ENCODE peak calls at places on chromosomes 2 and 18, in six cellular contexts. F, W, A, I, R and U are unnamed samples.

GRCh38 chr2:149561309-149561926 is 26.2 kb downstream of the MMADHC start:
- DNase-seq in R (peak; percentile 30), I (peak; percentile 37), F (no peak), W (no peak), A (peak; percentile 47), U (no peak)

GRCh38 chr18:5142131-5142530 is 54.9 kb downstream of the AKAIN1 start:
- DNase-seq in R (no peak), I (no peak), W (no peak), A (no peak), F (no peak), U (no peak)

GRCh38 chr2:217366246-217366645 is 506.4 kb upstream of the TNP1 start:
- DNase-seq in R (no peak), F (no peak), I (no peak), W (no peak), A (no peak), U (no peak)

GRCh38 chr2:148674063-148675020 is 29.8 kb downstream of the EPC2 start:
- DNase-seq in A (peak; percentile 73), I (peak; percentile 15), W (peak; percentile 67), F (peak; percentile 54), R (peak; percentile 77), U (peak; percentile 19)

GRCh38 chr18:8003878-8004675 is 437.0 kb downstream of the PTPRM start:
- DNase-seq in A (peak; percentile 66), W (no peak), F (no peak), I (no peak), R (peak; percentile 77), U (no peak)

GRCh38 chr2:17830053-17831034 is 14.1 kb downstream of the MSGN1 start:
- DNase-seq in A (peak; percentile 85), I (peak; percentile 84), R (peak; percentile 65), F (peak; percentile 95), W (peak; percentile 99), U (peak; percentile 52)

GRCh38 chr2:217980036-217980435 is 22.8 kb downstream of the TNS1 start:
- DNase-seq in F (no peak), R (no peak), I (no peak), A (no peak), W (no peak), U (no peak)

GRCh38 chr2:191835539-191836350 is 11.1 kb downstream of the CAVIN2 start:
- DNase-seq in A (peak; percentile 11), W (peak; percentile 69), F (peak; percentile 88), R (peak; percentile 61), I (no peak), U (peak; percentile 40)

GRCh38 chr2:96374211-96374951 is 38.8 kb downstream of the NCAPH start:
- DNase-seq in F (no peak), W (no peak), A (no peak), I (no peak), R (peak; percentile 39), U (no peak)

GRCh38 chr2:209422191-209422754 is 1.6 kb upstream of the MAP2 start:
- DNase-seq in I (no peak), R (no peak), A (no peak), F (no peak), W (no peak), U (no peak)

GRCh38 chr2:199581935-199582336 is 124.2 kb upstream of the SATB2 start:
- DNase-seq in A (peak; percentile 49), I (no peak), W (no peak), F (no peak), R (peak; percentile 11), U (no peak)

GRCh38 chr2:28683100-28683706 is 68.4 kb upstream of the PPP1CB start:
- DNase-seq in I (no peak), A (peak; percentile 93), R (peak; percentile 86), W (peak; percentile 48), F (peak; percentile 40), U (peak; percentile 94)

GRCh38 chr2:108625186-108625827 is 91.0 kb downstream of the LIMS1 start:
- DNase-seq in R (no peak), I (no peak), F (no peak), A (no peak), W (no peak), U (peak; percentile 75)

GRCh38 chr2:67650292-67651133 is 253.4 kb downstream of the ETAA1 start:
- DNase-seq in F (peak; percentile 73), A (peak; percentile 91), I (peak; percentile 58), R (peak; percentile 96), W (peak; percentile 76), U (peak; percentile 13)

GRCh38 chr2:626491-627339 is 50.5 kb downstream of the TMEM18 start:
- DNase-seq in F (no peak), I (no peak), R (no peak), W (peak; percentile 34), A (no peak), U (no peak)

GRCh38 chr2:181552808-181553207 is 95.6 kb downstream of the ITGA4 start:
- DNase-seq in R (no peak), I (no peak), W (no peak), A (no peak), F (no peak), U (peak; percentile 7)

GRCh38 chr2:239910851-239911629 is 114.1 kb downstream of the NDUFA10 start:
- DNase-seq in W (no peak), F (peak; percentile 10), R (no peak), A (no peak), I (no peak), U (peak; percentile 2)

GRCh38 chr2:177606636-177607035 is 214.1 kb downstream of the AGPS start:
- DNase-seq in I (no peak), W (no peak), F (no peak), A (peak; percentile 25), R (peak; percentile 51), U (no peak)

GRCh38 chr18:9009703-9010488 is 92.6 kb upstream of the NDUFV2 start:
- DNase-seq in I (no peak), W (no peak), R (no peak), F (no peak), A (no peak), U (no peak)

GRCh38 chr18:36634573-36635216 is 194.1 kb downstream of the TPGS2 start:
- DNase-seq in W (no peak), F (no peak), A (peak; percentile 9), I (no peak), R (no peak), U (peak; percentile 89)

DNA sequence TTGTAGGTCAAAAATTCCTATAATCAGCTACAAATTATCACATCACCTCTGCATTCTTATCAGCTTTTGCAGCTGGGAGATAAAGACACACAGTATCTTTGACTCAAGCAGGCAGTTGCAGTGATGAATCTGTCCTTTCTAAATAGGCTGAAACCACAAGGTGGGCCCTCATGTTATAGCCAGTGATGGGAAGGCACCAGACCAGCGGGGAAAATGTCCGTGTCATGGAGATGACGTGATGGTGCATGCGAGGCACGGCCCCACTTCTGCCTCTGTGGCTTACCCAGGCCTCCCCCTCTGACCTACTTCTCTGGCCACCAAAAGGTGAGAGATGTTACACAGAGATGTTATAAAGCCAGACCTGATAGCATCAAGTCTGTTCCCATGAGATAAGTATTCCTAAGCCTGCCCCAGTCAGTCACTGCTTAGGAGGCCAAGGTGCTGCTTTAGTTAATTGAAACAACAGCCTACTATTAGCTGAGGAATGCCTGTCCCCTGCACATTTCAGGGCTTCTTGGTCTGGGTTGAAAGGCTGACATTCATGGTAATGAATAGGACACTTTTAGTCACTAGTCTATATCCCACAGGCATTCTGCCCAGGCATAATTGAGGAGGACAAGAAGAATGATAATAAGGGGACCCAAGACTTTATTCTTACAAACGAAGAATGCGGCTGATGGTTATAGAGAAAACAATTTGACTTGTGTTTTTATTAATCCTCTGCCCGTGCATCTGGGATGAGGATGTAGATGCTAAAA is 327.9 kb downstream of the LPIN1 start:
- DNase-seq in W (no peak), F (no peak), R (no peak), A (no peak), I (peak; percentile 15), U (peak; percentile 31)
- H2AFZ ChIP-seq in W (no peak overlapping the region), F (no peak overlapping the region), R (no peak overlapping the region), A (no peak overlapping the region), I (no peak overlapping the region), U (no peak overlapping the region)

DNA sequence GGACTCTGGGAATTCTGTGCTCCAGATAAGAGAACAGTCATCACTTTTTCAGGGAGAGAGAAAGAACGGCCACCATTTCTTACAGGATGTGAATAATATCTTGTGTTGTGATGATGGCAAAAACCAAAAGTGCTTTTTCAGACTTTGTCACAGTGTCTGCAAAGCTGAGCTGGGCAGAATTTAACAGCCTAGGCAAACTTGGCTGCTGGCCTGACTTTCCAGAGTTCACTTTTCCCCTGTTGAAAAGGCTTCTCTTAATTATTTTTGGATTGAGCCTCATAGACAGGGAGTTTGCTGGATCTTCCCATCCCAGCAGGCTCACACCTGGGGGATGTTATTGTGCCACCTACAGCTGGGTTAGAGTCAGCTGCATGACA is 361.5 kb upstream of the ACVR2A start:
- DNase-seq in F (no peak), R (no peak), A (no peak), W (no peak), I (no peak), U (no peak)
- H3K4ac ChIP-seq in F (no peak overlapping the region), R (no peak overlapping the region), A (no peak overlapping the region), W (no peak overlapping the region), I (no peak overlapping the region), U (no peak overlapping the region)

GRCh38 chr18:66724664-66725356 is 120.9 kb upstream of the CDH19 start:
- DNase-seq in I (no peak), A (no peak), R (no peak), W (no peak), F (no peak), U (no peak)
- H2AFZ ChIP-seq in I (no peak overlapping the region), A (no peak overlapping the region), R (no peak overlapping the region), W (no peak overlapping the region), F (no peak overlapping the region), U (no peak overlapping the region)

GRCh38 chr2:128259585-128259984 is 59.1 kb downstream of the HS6ST1 start:
- DNase-seq in R (no peak), W (no peak), I (no peak), F (no peak), A (no peak), U (no peak)

GRCh38 chr2:128263902-128264331 is 54.8 kb downstream of the HS6ST1 start:
- DNase-seq in W (peak; percentile 43), A (no peak), R (no peak), I (no peak), F (no peak), U (peak; percentile 78)

GRCh38 chr2:128260239-128261138 is 58.2 kb downstream of the HS6ST1 start:
- DNase-seq in A (peak; percentile 91), R (peak; percentile 81), W (peak; percentile 81), F (peak; percentile 83), I (peak; percentile 61), U (peak; percentile 78)

GRCh38 chr2:128262315-128263253 is 56.1 kb downstream of the HS6ST1 start:
- DNase-seq in R (no peak), I (no peak), F (no peak), A (no peak), W (no peak), U (no peak)

DNA sequence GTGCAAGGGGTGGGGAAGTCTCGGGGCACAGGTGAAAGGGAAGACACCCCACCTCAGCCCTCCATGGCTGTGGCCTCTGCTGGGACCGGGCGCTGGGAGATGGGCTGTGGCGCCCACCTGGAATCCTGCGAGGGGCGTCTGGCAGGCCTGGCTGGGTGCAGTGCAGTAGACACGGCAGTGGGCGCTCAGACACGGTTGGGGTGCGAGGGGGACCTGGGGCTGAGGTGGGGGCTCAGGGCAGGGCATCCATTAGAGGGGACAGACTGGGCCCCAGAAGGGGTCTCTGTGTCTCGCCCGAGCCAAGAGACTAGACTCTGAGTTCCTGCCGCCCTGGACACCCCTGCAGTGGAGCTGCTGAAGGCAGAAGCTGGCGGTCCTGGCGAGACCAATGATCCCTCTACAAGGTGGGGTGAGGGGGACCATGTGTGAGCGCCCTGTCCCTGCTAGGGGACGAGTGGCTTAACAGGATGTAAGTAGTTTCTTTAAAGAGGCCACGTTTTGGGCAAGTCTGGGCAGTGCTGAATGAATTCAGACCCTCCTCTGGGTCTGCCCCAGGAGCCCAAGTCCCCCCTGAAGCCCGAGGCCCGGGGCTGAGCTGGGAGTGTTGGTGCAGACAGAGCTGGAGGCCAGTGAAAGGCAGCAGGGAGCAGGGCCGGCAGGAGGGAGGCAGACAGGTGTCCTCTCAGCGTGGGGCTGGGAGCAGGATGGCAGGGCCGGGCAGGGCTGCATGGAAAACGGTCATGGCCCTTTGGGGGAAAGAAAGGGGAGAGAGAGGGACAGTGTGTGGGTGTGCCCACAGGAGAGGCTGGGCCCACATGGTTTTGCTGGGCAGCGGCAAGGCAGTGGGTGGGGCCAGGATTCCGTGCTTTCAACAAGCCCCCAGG is 57.2 kb downstream of the HS6ST1 start:
- DNase-seq in F (peak; percentile 37), A (no peak), R (no peak), W (peak; percentile 67), I (no peak), U (no peak)
- H3K4ac ChIP-seq in F (no peak overlapping the region), A (peak overlapping the region; percentile 53), R (peak overlapping the region; percentile 60), W (peak overlapping the region; percentile 99), I (peak overlapping the region; percentile 99), U (no peak overlapping the region)